ENCODE peak calls at places on chromosomes 16 and 17, in nine cellular contexts. D, N, L, E, K, Z, I, B and A are unnamed samples.

GRCh38 chr17:38917259-38917658 is 8.2 kb upstream of the LASP1NB start:
- DNase-seq in E (no peak), N (no peak), B (peak; percentile 28), K (no peak), Z (no peak), L (no peak), D (no peak), I (no peak), A (no peak)

GRCh38 chr16:68756250-68757051 is 19.4 kb downstream of the CDH1 start:
- DNase-seq in Z (no peak), I (no peak), D (no peak), E (peak; percentile 89), B (no peak), K (peak; percentile 51), L (no peak), N (peak; percentile 98), A (no peak)

GRCh38 chr16:3963203-3963602 is 82.7 kb upstream of the CREBBP start:
- DNase-seq in I (no peak), L (peak; percentile 64), B (no peak), N (no peak), K (peak; percentile 40), E (no peak), Z (peak; percentile 81), D (no peak), A (no peak)

GRCh38 chr17:50392621-50393020 is 4.7 kb downstream of the LRRC59 start:
- DNase-seq in B (no peak), L (no peak), E (no peak), N (no peak), K (no peak), D (no peak), I (no peak), Z (no peak), A (no peak)

GRCh38 chr17:6654816-6655731 is 3.5 kb downstream of the C17orf100 start:
- DNase-seq in K (no peak), B (no peak), N (no peak), I (no peak), L (no peak), Z (peak; percentile 91), D (no peak), E (peak; percentile 38), A (no peak)

GRCh38 chr16:89020068-89020924 is 43.3 kb upstream of the CBFA2T3 start:
- DNase-seq in Z (peak; percentile 42), B (peak; percentile 60), D (no peak), E (no peak), K (no peak), N (no peak), I (no peak), L (no peak), A (no peak)

GRCh38 chr17:77839324-77840155 is 119.0 kb upstream of the TNRC6C start:
- DNase-seq in Z (peak; percentile 41), K (no peak), B (peak; percentile 14), E (peak; percentile 38), N (no peak), D (peak; percentile 26), L (no peak), I (peak; percentile 3), A (no peak)

GRCh38 chr17:64457156-64457555 is 8.2 kb downstream of the MILR1 start:
- DNase-seq in I (no peak), K (no peak), B (no peak), D (no peak), Z (no peak), E (no peak), L (no peak), N (no peak), A (no peak)

GRCh38 chr16:79339863-79340262 is 260.7 kb downstream of the MAF start:
- DNase-seq in E (no peak), N (no peak), L (no peak), D (no peak), I (no peak), Z (no peak), B (no peak), K (no peak), A (no peak)

GRCh38 chr17:79464310-79465010 is 146.4 kb downstream of the RBFOX3 start:
- DNase-seq in I (no peak), K (no peak), E (no peak), B (no peak), L (no peak), Z (no peak), D (no peak), N (no peak), A (no peak)

GRCh38 chr16:85423186-85423550 is 190.0 kb upstream of the GSE1 start:
- DNase-seq in L (no peak), I (peak; percentile 28), B (no peak), E (no peak), D (no peak), N (no peak), Z (no peak), K (no peak), A (no peak)

GRCh38 chr16:52532384-52532783 is 14.6 kb downstream of the TOX3 start:
- DNase-seq in E (no peak), N (no peak), Z (no peak), B (no peak), D (no peak), I (no peak), K (no peak), L (no peak), A (no peak)

GRCh38 chr16:66904428-66904845 is 14.2 kb downstream of the CDH16 start:
- DNase-seq in K (no peak), N (no peak), Z (no peak), L (no peak), B (no peak), E (no peak), I (no peak), D (no peak), A (no peak)

GRCh38 chr17:80891096-80892018 is 100.3 kb upstream of the CHMP6 start:
- DNase-seq in Z (no peak), B (peak; percentile 66), E (peak; percentile 51), K (peak; percentile 73), I (peak; percentile 60), D (no peak), N (peak; percentile 96), L (peak; percentile 78), A (no peak)

GRCh38 chr17:19800571-19800970 is 52.5 kb upstream of the ALDH3A1 start:
- DNase-seq in N (no peak), D (no peak), E (no peak), Z (no peak), I (no peak), K (no peak), B (no peak), L (no peak), A (no peak)

GRCh38 chr17:41796066-41796895 is 9.8 kb upstream of the JUP start:
- DNase-seq in N (no peak), L (no peak), D (no peak), Z (no peak), B (no peak), K (no peak), I (no peak), E (no peak), A (no peak)

GRCh38 chr17:70624208-70624607 is 454.9 kb downstream of the KCNJ2 start:
- DNase-seq in L (no peak), D (no peak), K (no peak), E (no peak), Z (no peak), I (no peak), N (no peak), B (no peak), A (no peak)

GRCh38 chr16:15811778-15812750 is 44.8 kb downstream of the MYH11 start:
- DNase-seq in L (peak; percentile 86), E (peak; percentile 44), I (no peak), B (peak; percentile 72), K (no peak), N (no peak), Z (peak; percentile 66), D (peak; percentile 7), A (no peak)

GRCh38 chr17:41959030-41959335 is 7.6 kb upstream of the CNP start:
- DNase-seq in L (no peak), D (no peak), I (no peak), B (no peak), N (no peak), Z (no peak), K (no peak), E (no peak), A (no peak)

GRCh38 chr17:74408262-74408661 is 23.6 kb upstream of the GPRC5C start:
- DNase-seq in B (no peak), K (no peak), L (no peak), E (no peak), D (no peak), I (no peak), Z (no peak), N (no peak), A (no peak)

GRCh38 chr17:69558796-69559195 is 144.3 kb downstream of the MAP2K6 start:
- DNase-seq in E (no peak), L (no peak), D (no peak), B (no peak), N (no peak), K (no peak), Z (no peak), I (no peak), A (no peak)

GRCh38 chr17:62188713-62189112 is 123.6 kb upstream of the MED13 start:
- DNase-seq in E (no peak), Z (no peak), K (no peak), D (no peak), L (no peak), N (no peak), I (no peak), B (no peak), A (no peak)

GRCh38 chr17:1727876-1728630 is 3.5 kb downstream of the WDR81 start:
- DNase-seq in Z (peak; percentile 45), E (no peak), N (no peak), D (no peak), L (no peak), I (peak; percentile 44), B (no peak), K (no peak), A (no peak)
- H3K4me1 ChIP-seq in Z (no peaks in the 10 kb centered on the region), E (no peaks in the 10 kb centered on the region), N (peaks cover 35% of the 10 kb centered on the region), D (peaks cover 70% of the 10 kb centered on the region), L (peaks cover 12% of the 10 kb centered on the region), I (peaks cover 21% of the 10 kb centered on the region), B (peaks cover 49% of the 10 kb centered on the region), K (peaks cover 35% of the 10 kb centered on the region), A (peaks cover 52% of the 10 kb centered on the region)

GRCh38 chr16:71479420-71479819 is 9.7 kb downstream of the ZNF19 start:
- DNase-seq in L (no peak), E (no peak), B (no peak), Z (peak; percentile 71), D (no peak), K (no peak), N (no peak), I (no peak), A (no peak)
- TF ChIP-seq CTCF in L (no peak), E (no peak), B (no peak), Z (peak; percentile 84), D (no peak), K (no peak), N (peak; percentile 40), I (no peak), A (no peak)

GRCh38 chr17:40456396-40456951 is 13.2 kb downstream of the IGFBP4 start:
- DNase-seq in I (peak; percentile 72), E (no peak), D (no peak), N (no peak), B (peak; percentile 71), K (no peak), Z (no peak), L (peak; percentile 84), A (peak; percentile 54)
- H3K36me3 ChIP-seq in I (no peaks in the 10 kb centered on the region), E (peaks cover 15% of the 10 kb centered on the region), D (peaks cover 38% of the 10 kb centered on the region), N (no peaks in the 10 kb centered on the region), B (peaks cover 34% of the 10 kb centered on the region), K (no peaks in the 10 kb centered on the region), Z (no peaks in the 10 kb centered on the region), L (no peaks in the 10 kb centered on the region), A (peaks cover 63% of the 10 kb centered on the region)

DNA sequence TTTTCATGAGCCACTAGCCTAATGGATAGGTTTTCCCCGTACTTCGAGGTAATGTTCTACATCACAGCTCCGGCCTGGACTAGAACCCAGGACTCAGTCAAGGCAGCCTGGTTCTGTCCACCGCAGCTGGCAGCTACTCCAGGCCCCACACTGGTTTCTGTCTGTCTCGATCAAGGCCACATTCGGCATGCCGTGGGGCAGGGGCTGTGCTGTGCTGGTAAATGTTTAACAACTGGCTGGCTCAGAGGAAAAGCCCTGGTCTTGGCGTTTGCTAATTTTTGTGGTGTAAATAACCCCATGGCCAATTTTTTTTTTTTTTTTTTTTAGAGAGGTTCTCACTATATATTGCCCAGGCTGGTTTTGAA is 433 bp upstream of the DRC7 start:
- DNase-seq in B (peak; percentile 46), D (peak; percentile 57), K (no peak), N (no peak), I (no peak), Z (no peak), E (no peak), L (no peak), A (no peak)
- H3K4me1 ChIP-seq in B (no peaks in the 10 kb centered on the region), D (no peaks in the 10 kb centered on the region), K (peaks cover 22% of the 10 kb centered on the region), N (peaks cover 4% of the 10 kb centered on the region), I (peaks cover 1% of the 10 kb centered on the region), Z (no peaks in the 10 kb centered on the region), E (no peaks in the 10 kb centered on the region), L (no peaks in the 10 kb centered on the region), A (no peaks in the 10 kb centered on the region)